ENCODE peak calls at places on chromosomes 1 and 21, in six cellular contexts. I, P, Z, U, J and L are unnamed samples.

GRCh38 chr1:62271932-62272728 is 47.1 kb downstream of the KANK4 start:
- DNase-seq in U (no peak), J (no peak), Z (no peak), I (peak; percentile 63), P (no peak), L (peak; percentile 11)

GRCh38 chr1:165215676-165216075 is 140.8 kb downstream of the LMX1A start:
- DNase-seq in U (no peak), Z (no peak), P (no peak), I (no peak), J (no peak), L (no peak)

GRCh38 chr1:180253585-180254495 is 23.8 kb downstream of the LHX4 start:
- DNase-seq in Z (no peak), I (no peak), J (no peak), U (no peak), P (no peak), L (no peak)

GRCh38 chr1:66809736-66810326 is 8.8 kb upstream of the INSL5 start:
- DNase-seq in U (peak; percentile 2), I (no peak), Z (no peak), J (no peak), P (peak; percentile 3), L (no peak)

GRCh38 chr21:41861255-41861654 is 17.9 kb downstream of the PRDM15 start:
- DNase-seq in P (no peak), Z (no peak), J (no peak), I (no peak), U (no peak), L (no peak)

GRCh38 chr1:156654700-156655099 is 12.8 kb downstream of the BCAN start:
- DNase-seq in I (no peak), U (no peak), Z (no peak), J (no peak), P (no peak), L (no peak)

GRCh38 chr1:3017440-3018050 is 3.7 kb upstream of the ACTRT2 start:
- DNase-seq in J (no peak), Z (no peak), I (no peak), U (no peak), P (no peak), L (no peak)

GRCh38 chr1:43269627-43270375 is at the start of gene TMEM125:
- DNase-seq in I (no peak), U (no peak), Z (peak; percentile 27), P (no peak), J (no peak), L (no peak)

GRCh38 chr1:38690790-38691189 is 168.8 kb downstream of the RRAGC start:
- DNase-seq in Z (no peak), P (no peak), J (no peak), I (no peak), U (no peak), L (no peak)

GRCh38 chr1:17441265-17441992 is 2.0 kb upstream of the RCC2 start:
- DNase-seq in J (no peak), P (no peak), Z (peak; percentile 71), I (no peak), U (peak; percentile 68), L (no peak)

GRCh38 chr1:36128126-36128904 is 3.3 kb upstream of the COL8A2 start:
- DNase-seq in J (no peak), I (no peak), P (no peak), U (no peak), Z (no peak), L (no peak)

GRCh38 chr1:43563779-43564616 is 33.3 kb downstream of the PTPRF start:
- DNase-seq in U (no peak), J (no peak), Z (no peak), I (no peak), P (no peak), L (no peak)

GRCh38 chr1:61253059-61253735 is 170.8 kb downstream of the NFIA start:
- DNase-seq in J (no peak), Z (peak; percentile 66), P (no peak), U (peak; percentile 45), I (no peak), L (no peak)

GRCh38 chr1:205472737-205473565 is 17.1 kb upstream of the BLACAT1 start:
- DNase-seq in J (no peak), U (no peak), I (no peak), P (no peak), Z (no peak), L (no peak)

GRCh38 chr1:65459397-65459768 is 38.9 kb downstream of the LEPR start:
- DNase-seq in U (peak; percentile 40), P (no peak), Z (peak; percentile 18), J (no peak), I (no peak), L (no peak)

GRCh38 chr1:113768916-113769598 is 9.8 kb upstream of the PHTF1 start:
- DNase-seq in U (no peak), Z (no peak), I (no peak), J (no peak), P (no peak), L (no peak)

GRCh38 chr1:209689484-209689883 is 14.3 kb downstream of the G0S2 start:
- DNase-seq in P (no peak), J (no peak), U (peak; percentile 12), Z (no peak), I (no peak), L (no peak)

GRCh38 chr1:27436204-27437159 is 44.1 kb downstream of the GPR3 start:
- DNase-seq in U (peak; percentile 71), J (no peak), P (peak; percentile 73), Z (peak; percentile 10), I (no peak), L (no peak)

GRCh38 chr1:33268927-33269610 is 12.8 kb downstream of the ZNF362 start:
- DNase-seq in U (no peak), Z (no peak), I (no peak), J (no peak), P (no peak), L (no peak)

GRCh38 chr1:56382890-56383289 is 196.5 kb downstream of the PLPP3 start:
- DNase-seq in P (no peak), I (no peak), J (no peak), U (no peak), Z (no peak), L (no peak)

GRCh38 chr21:26832513-26832912 is 12.7 kb downstream of the ADAMTS1 start:
- DNase-seq in J (no peak), Z (no peak), U (no peak), P (no peak), I (no peak), L (no peak)

GRCh38 chr1:111441573-111442192 is 7.4 kb downstream of the WDR77 start:
- DNase-seq in P (no peak), J (peak; percentile 46), U (no peak), Z (peak; percentile 21), I (peak; percentile 74), L (peak; percentile 65)

GRCh38 chr1:25926731-25927496 is 20.7 kb upstream of the STMN1 start:
- DNase-seq in P (no peak), I (no peak), U (no peak), Z (no peak), J (no peak), L (no peak)

GRCh38 chr1:48530727-48531351 is 58.8 kb upstream of the SPATA6 start:
- DNase-seq in U (peak; percentile 50), P (no peak), J (no peak), I (no peak), Z (peak; percentile 29), L (no peak)

GRCh38 chr1:235624751-235625192 is 24.8 kb downstream of the GNG4 start:
- DNase-seq in Z (no peak), I (no peak), P (peak; percentile 47), J (no peak), U (no peak), L (no peak)

GRCh38 chr1:45635211-45635610 is 11.4 kb upstream of the CCDC17 start:
- DNase-seq in J (no peak), U (no peak), Z (no peak), P (no peak), I (no peak), L (no peak)

GRCh38 chr1:212671342-212672031 is 28.2 kb downstream of the BATF3 start:
- DNase-seq in Z (peak; percentile 72), P (peak; percentile 22), I (no peak), J (no peak), U (peak; percentile 89), L (no peak)

GRCh38 chr1:31152181-31152768 is 86.8 kb upstream of the PUM1 start:
- DNase-seq in J (no peak), P (peak; percentile 67), U (peak; percentile 53), Z (peak; percentile 54), I (no peak), L (no peak)

GRCh38 chr21:36099000-36099399 is 29.2 kb downstream of the CBR1 start:
- DNase-seq in J (no peak), I (no peak), Z (no peak), P (no peak), U (no peak), L (no peak)